ENCODE peak calls at places on chromosomes 16 and 17, in six cellular contexts. A is stromal cell of bone marrow; W is T-helper 2 cell; M is activated CD4-positive, alpha-beta T cell treated with anti-CD3 and anti-CD28 coated beads for 24 hours; X is KBM-7; G is naive thymus-derived CD4-positive, alpha-beta T cell. V is an unnamed sample.

GRCh38 chr16:67186550-67186950 is 2.8 kb upstream of the MATCAP1 start:
- DNase-seq in A (no peak), W (no peak), M (no peak), X (no peak), G (no peak), V (no peak)

GRCh38 chr17:60372790-60373483 is 19.0 kb downstream of the USP32 start:
- DNase-seq in A (peak; percentile 44), W (no peak), M (no peak), X (no peak), G (no peak), V (no peak)

GRCh38 chr16:85514601-85515318 is 98.4 kb upstream of the GSE1 start:
- DNase-seq in A (peak; percentile 87), W (no peak), M (no peak), X (no peak), G (no peak), V (no peak)

GRCh38 chr17:64196626-64197025 is 66.4 kb downstream of the TEX2 start:
- DNase-seq in A (peak; percentile 40), W (no peak), M (no peak), X (no peak), G (no peak), V (no peak)

GRCh38 chr17:11140028-11140427 is 101.0 kb upstream of the SHISA6 start:
- DNase-seq in A (peak; percentile 1), W (no peak), M (no peak), X (no peak), G (no peak), V (no peak)

GRCh38 chr17:7383742-7384488 is 3.0 kb downstream of the TNK1 start:
- DNase-seq in A (no peak), W (peak; percentile 75), M (peak; percentile 60), X (no peak), G (peak; percentile 88), V (peak; percentile 81)

GRCh38 chr17:44360826-44361225 is 2.8 kb downstream of the FAM171A2 start:
- DNase-seq in A (peak; percentile 22), W (no peak), M (no peak), X (no peak), G (no peak), V (no peak)

GRCh38 chr16:89395150-89396142 is 94.9 kb downstream of the ANKRD11 start:
- DNase-seq in A (peak; percentile 96), W (no peak), M (no peak), X (no peak), G (no peak), V (no peak)

GRCh38 chr17:10117581-10118001 is 80.8 kb downstream of the GAS7 start:
- DNase-seq in A (no peak), W (peak; percentile 19), M (no peak), X (peak; percentile 51), G (no peak), V (peak; percentile 47)

GRCh38 chr17:66918896-66919295 is 45.6 kb upstream of the CACNG4 start:
- DNase-seq in A (no peak), W (no peak), M (no peak), X (no peak), G (no peak), V (no peak)

GRCh38 chr17:28346199-28346580 is 10.6 kb downstream of the TNFAIP1 start:
- DNase-seq in A (no peak), W (no peak), M (no peak), X (no peak), G (no peak), V (no peak)

GRCh38 chr16:88455610-88456355 is 2.7 kb downstream of the ZFPM1 start:
- DNase-seq in A (peak; percentile 18), W (peak; percentile 91), M (peak; percentile 68), X (peak; percentile 88), G (no peak), V (no peak)

GRCh38 chr17:73138541-73139138 is 26.2 kb upstream of the SSTR2 start:
- DNase-seq in A (no peak), W (no peak), M (no peak), X (no peak), G (no peak), V (no peak)

GRCh38 chr17:45386180-45386579 is 46.5 kb downstream of the ARHGAP27 start:
- DNase-seq in A (no peak), W (no peak), M (no peak), X (no peak), G (no peak), V (no peak)

GRCh38 chr16:80280557-80280956 is 260.2 kb upstream of the DYNLRB2 start:
- DNase-seq in A (no peak), W (no peak), M (no peak), X (no peak), G (no peak), V (no peak)

GRCh38 chr17:34527121-34527907 is 52.1 kb upstream of the TMEM132E start:
- DNase-seq in A (no peak), W (no peak), M (no peak), X (no peak), G (no peak), V (no peak)

GRCh38 chr16:88469615-88470395 is 16.7 kb downstream of the ZFPM1 start:
- DNase-seq in A (no peak), W (peak; percentile 76), M (no peak), X (no peak), G (peak; percentile 59), V (no peak)

GRCh38 chr17:15279011-15279477 is 13.9 kb upstream of the PMP22 start:
- DNase-seq in A (peak; percentile 95), W (no peak), M (no peak), X (no peak), G (no peak), V (no peak)

GRCh38 chr16:85331685-85332084 is 219.4 kb upstream of the CIBAR2 start:
- DNase-seq in A (no peak), W (no peak), M (no peak), X (no peak), G (no peak), V (no peak)